ENCODE peak calls at places on chromosomes 16 and 17, in eight cellular contexts. V is PC-3, H is cardiac fibroblast, Y is left lung, G is Peyer's patch, K is ovary, S is fibroblast of lung, C is A549. B is an unnamed sample.

GRCh38 chr16:23302045-23302956 is at the start of gene SCNN1B:
- DNase-seq in H (no peak), K (no peak), G (peak), C (no peak), Y (peak), S (no peak), V (peak), B (peak)

GRCh38 chr17:82300707-82301270 is 16.6 kb downstream of the CD7 start:
- DNase-seq in S (peak), Y (peak), G (peak), V (peak), K (peak), H (peak), C (peak), B (peak)

GRCh38 chr17:45987706-45988105 is 11.3 kb upstream of the STH start:
- DNase-seq in S (no peak), H (no peak), C (no peak), Y (no peak), K (no peak), V (no peak), G (no peak), B (no peak)

GRCh38 chr16:1057252-1057932 is 15.2 kb upstream of the SSTR5 start:
- DNase-seq in Y (no peak), H (peak), K (no peak), G (peak), V (peak), C (peak), S (no peak), B (peak)

GRCh38 chr16:56204836-56205235 is 13.5 kb downstream of the GNAO1 start:
- DNase-seq in S (no peak), G (no peak), C (no peak), H (no peak), Y (no peak), K (no peak), V (no peak), B (no peak)

GRCh38 chr17:63495471-63495870 is 18.6 kb downstream of the ACE start:
- DNase-seq in V (no peak), G (no peak), Y (no peak), C (no peak), K (no peak), H (no peak), S (no peak), B (no peak)

GRCh38 chr16:83717814-83718213 is 90.0 kb upstream of the HSBP1 start:
- DNase-seq in H (peak), S (peak), K (no peak), V (no peak), C (no peak), G (no peak), Y (no peak), B (no peak)

GRCh38 chr16:87850009-87851006 is 19.0 kb downstream of the SLC7A5 start:
- DNase-seq in S (peak), G (peak), K (peak), V (peak), C (no peak), Y (peak), H (peak), B (peak)

GRCh38 chr17:72270530-72270929 is 149.7 kb downstream of the SOX9 start:
- DNase-seq in Y (no peak), H (peak), V (peak), G (peak), K (no peak), S (peak), C (no peak), B (no peak)

GRCh38 chr17:5248821-5249479 is 14.3 kb upstream of the SCIMP start:
- DNase-seq in H (no peak), G (no peak), S (no peak), V (no peak), C (no peak), Y (no peak), K (no peak), B (no peak)

GRCh38 chr16:2205967-2206313 is 686 bp downstream of the MLST8 start:
- DNase-seq in C (no peak), H (no peak), Y (peak), S (no peak), V (no peak), K (peak), G (no peak), B (peak)

GRCh38 chr17:27492470-27492869 is 36.2 kb downstream of the KSR1 start:
- DNase-seq in K (no peak), V (no peak), Y (no peak), G (no peak), C (no peak), S (peak), H (no peak), B (no peak)

GRCh38 chr17:32757963-32758362 is 119.0 kb downstream of the MYO1D start:
- DNase-seq in G (no peak), K (no peak), V (no peak), C (no peak), Y (no peak), H (no peak), S (peak), B (no peak)

GRCh38 chr16:19210968-19211367 is 42.9 kb downstream of the SYT17 start:
- DNase-seq in H (no peak), G (peak), K (no peak), C (no peak), S (no peak), Y (no peak), V (no peak), B (no peak)

GRCh38 chr17:19260958-19261357 is 23.8 kb downstream of the EPN2 start:
- DNase-seq in Y (no peak), K (no peak), H (no peak), C (no peak), V (peak), G (no peak), S (no peak), B (no peak)

GRCh38 chr17:27591986-27592385 is 39.0 kb upstream of the LGALS9 start:
- DNase-seq in C (no peak), S (no peak), G (no peak), H (no peak), Y (no peak), K (no peak), V (no peak), B (no peak)

GRCh38 chr16:29820730-29821662 is 734 bp downstream of the MVP start:
- DNase-seq in K (peak), Y (peak), C (peak), H (peak), V (peak), S (no peak), G (peak), B (peak)

GRCh38 chr16:49478107-49478506 is 104.5 kb downstream of the C16orf78 start:
- DNase-seq in H (no peak), G (no peak), V (no peak), Y (no peak), K (peak), S (no peak), C (no peak), B (no peak)

GRCh38 chr16:57504001-57504400 is 17.7 kb upstream of the DOK4 start:
- DNase-seq in G (no peak), C (no peak), Y (peak), V (no peak), H (no peak), K (no peak), S (no peak), B (no peak)

GRCh38 chr16:22012241-22012640 is 4.3 kb downstream of the MOSMO start:
- DNase-seq in V (no peak), K (no peak), H (no peak), G (no peak), Y (no peak), C (no peak), S (no peak), B (no peak)

GRCh38 chr17:36544049-36544319 is 735 bp upstream of the GGNBP2 start:
- DNase-seq in H (peak), G (peak), K (no peak), C (peak), S (peak), V (peak), Y (no peak), B (no peak)

GRCh38 chr17:78840530-78840779 is 159 bp downstream of the USP36 start:
- DNase-seq in H (no peak), C (no peak), K (no peak), G (no peak), Y (no peak), S (no peak), V (no peak), B (no peak)

GRCh38 chr17:78838574-78839005 is 2.0 kb downstream of the USP36 start:
- DNase-seq in G (peak), K (no peak), S (no peak), H (no peak), Y (no peak), V (peak), C (no peak), B (no peak)

GRCh38 chr17:78839762-78840529 is 668 bp downstream of the USP36 start:
- DNase-seq in K (peak), G (peak), V (peak), H (peak), Y (no peak), S (peak), C (peak), B (peak)

GRCh38 chr17:78839173-78839761 is 1.3 kb downstream of the USP36 start:
- DNase-seq in V (peak), H (peak), G (no peak), Y (no peak), C (peak), K (no peak), S (peak), B (no peak)

DNA sequence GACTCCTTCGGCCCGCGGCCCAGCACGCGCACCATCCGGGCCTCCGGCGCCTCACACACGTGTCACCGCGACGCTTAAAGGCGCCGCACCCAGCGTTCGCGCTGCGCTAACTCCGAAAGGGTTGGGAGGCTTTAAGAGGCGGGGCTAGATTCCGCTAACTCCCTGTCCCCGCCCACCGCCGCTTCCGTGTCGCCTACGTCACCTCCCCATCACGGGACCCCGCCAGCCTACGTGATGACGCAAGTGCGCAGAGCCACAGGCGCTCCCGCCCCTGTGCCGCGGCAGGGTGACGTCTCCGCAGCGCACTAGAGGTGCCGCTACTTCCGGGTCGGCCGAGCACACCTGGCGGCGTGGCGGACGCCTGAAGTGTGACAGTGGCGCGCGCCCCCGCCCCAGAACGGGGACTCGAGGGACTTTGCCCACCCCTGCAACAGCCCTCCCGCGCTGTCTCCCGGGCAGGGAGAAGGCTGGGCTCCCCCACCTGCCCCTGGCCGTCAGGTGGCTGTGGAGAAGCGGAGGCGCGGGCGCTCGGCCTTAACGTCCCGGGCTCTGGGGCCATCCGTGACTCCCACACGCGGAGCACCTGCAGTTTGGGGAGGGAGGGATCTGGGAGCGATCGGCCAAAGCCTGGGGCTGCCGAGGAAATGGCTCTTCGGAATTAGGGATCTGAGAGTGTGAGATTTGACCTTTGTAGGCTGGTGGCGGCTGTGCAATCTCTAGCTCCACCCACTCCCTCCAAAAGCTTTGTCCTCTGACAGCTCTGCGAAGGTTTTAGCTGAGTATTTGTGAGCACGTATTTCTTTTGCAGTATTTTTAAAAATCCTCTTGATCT is at the start of gene USP36:
- DNase-seq in Y (peak), H (peak), K (peak), G (peak), V (peak), C (peak), S (peak), B (peak)
- TF ChIP-seq CTCF in Y (no peak), H (no peak), K (peak), G (no peak), V (no peak), C (no peak), S (no peak), B (no peak)

DNA sequence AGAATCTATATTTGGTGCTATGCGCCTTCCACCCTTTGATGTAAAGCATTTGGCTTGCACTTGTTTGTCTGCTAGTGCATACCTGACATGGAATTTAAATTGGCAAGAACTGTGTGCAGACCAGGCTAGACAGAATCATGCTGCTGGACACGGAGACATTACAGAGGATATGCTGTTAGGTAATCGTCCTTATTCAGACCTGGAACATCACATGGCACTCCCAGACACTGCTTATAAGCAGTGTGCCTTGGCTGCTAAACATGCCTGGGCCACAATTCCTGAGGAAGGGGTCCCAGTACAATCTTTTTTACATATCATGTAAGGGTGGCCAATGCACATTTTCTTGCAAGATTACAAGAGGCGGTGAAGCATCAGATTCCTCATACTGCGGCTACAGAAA is 6.4 kb downstream of the CD300LD start:
- DNase-seq in S (no peak), V (no peak), H (no peak), Y (no peak), K (no peak), C (no peak), G (no peak), B (no peak)
- TF ChIP-seq CTCF in S (no peak), V (no peak), H (no peak), Y (no peak), K (no peak), C (no peak), G (no peak), B (no peak)

GRCh38 chr17:35170968-35171771 is 23.0 kb downstream of the SLC35G3 start:
- DNase-seq in V (peak), K (no peak), S (no peak), G (no peak), C (peak), H (peak), Y (no peak), B (no peak)
- TF ChIP-seq CTCF in V (peak), K (no peak), S (peak), G (peak), C (peak), H (peak), Y (no peak), B (no peak)

GRCh38 chr16:12247811-12248210 is 271.3 kb downstream of the SNX29 start:
- DNase-seq in K (no peak), G (no peak), Y (no peak), S (no peak), C (no peak), V (no peak), H (no peak), B (no peak)
- TF ChIP-seq CTCF in K (no peak), G (no peak), Y (no peak), S (no peak), C (no peak), V (no peak), H (no peak), B (no peak)

GRCh38 chr16:85571563-85571812 is 41.6 kb upstream of the GSE1 start:
- DNase-seq in C (no peak), V (no peak), S (no peak), Y (peak), H (no peak), G (no peak), K (no peak), B (no peak)
- TF ChIP-seq CTCF in C (no peak), V (no peak), S (no peak), Y (no peak), H (no peak), G (no peak), K (no peak), B (no peak)

B was measured in Calu3.